ENCODE peak calls at places on chromosomes 7 and 10, in six cellular contexts. D, U, I, C, V and P are unnamed samples. For H3K4me1 and H3K27me3, the result is how much of the 10 kb centered on the place peaks cover.

GRCh38 chr10:24642921-24643678 is 80.6 kb downstream of the ARHGAP21 start:
- DNase-seq in U (peak), V (no peak), I (no peak), C (no peak), D (peak), P (no peak)

GRCh38 chr10:50908366-50908765 is 22.9 kb upstream of the A1CF start:
- DNase-seq in C (no peak), V (no peak), I (no peak), U (no peak), D (no peak), P (no peak)

GRCh38 chr7:48680996-48681395 is 243.4 kb upstream of the CDC14C start:
- DNase-seq in V (no peak), D (no peak), I (no peak), C (no peak), U (no peak), P (no peak)

GRCh38 chr7:31776616-31777015 is 89.6 kb downstream of the PPP1R17 start:
- DNase-seq in I (no peak), C (no peak), D (no peak), U (no peak), V (no peak), P (no peak)

GRCh38 chr7:31687024-31687423 is at the start of gene PPP1R17:
- DNase-seq in I (no peak), U (no peak), C (no peak), V (peak), D (no peak), P (no peak)

GRCh38 chr10:54585572-54585971 is 215.5 kb downstream of the PCDH15 start:
- DNase-seq in U (no peak), I (no peak), C (no peak), V (no peak), D (no peak), P (no peak)

GRCh38 chr10:113290137-113290536 is 262.7 kb upstream of the HABP2 start:
- DNase-seq in U (no peak), I (no peak), D (no peak), V (no peak), C (no peak), P (no peak)

GRCh38 chr7:41956712-41957111 is 253.8 kb upstream of the INHBA start:
- DNase-seq in U (no peak), V (no peak), C (no peak), I (no peak), D (no peak), P (no peak)

GRCh38 chr10:79007843-79008319 is 60.9 kb upstream of the ZMIZ1 start:
- DNase-seq in U (no peak), I (no peak), V (peak), C (no peak), D (no peak), P (no peak)

GRCh38 chr7:36192050-36192824 is 39.2 kb downstream of the EEPD1 start:
- DNase-seq in V (peak), D (no peak), C (no peak), I (no peak), U (no peak), P (peak)

GRCh38 chr10:89338717-89339116 is 10.9 kb downstream of the IFIT3 start:
- DNase-seq in D (no peak), C (no peak), I (no peak), U (no peak), V (no peak), P (no peak)

GRCh38 chr10:65294329-65294728 is 1631.5 kb upstream of the LRRTM3 start:
- DNase-seq in U (no peak), C (no peak), I (no peak), D (no peak), V (no peak), P (no peak)

GRCh38 chr7:151416921-151417320 is 7.1 kb upstream of the WDR86 start:
- DNase-seq in C (no peak), U (no peak), V (peak), I (no peak), D (no peak), P (no peak)

GRCh38 chr10:96986200-96986856 is 154.2 kb downstream of the LCOR start:
- DNase-seq in I (no peak), U (no peak), V (no peak), D (no peak), C (no peak), P (no peak)

DNA sequence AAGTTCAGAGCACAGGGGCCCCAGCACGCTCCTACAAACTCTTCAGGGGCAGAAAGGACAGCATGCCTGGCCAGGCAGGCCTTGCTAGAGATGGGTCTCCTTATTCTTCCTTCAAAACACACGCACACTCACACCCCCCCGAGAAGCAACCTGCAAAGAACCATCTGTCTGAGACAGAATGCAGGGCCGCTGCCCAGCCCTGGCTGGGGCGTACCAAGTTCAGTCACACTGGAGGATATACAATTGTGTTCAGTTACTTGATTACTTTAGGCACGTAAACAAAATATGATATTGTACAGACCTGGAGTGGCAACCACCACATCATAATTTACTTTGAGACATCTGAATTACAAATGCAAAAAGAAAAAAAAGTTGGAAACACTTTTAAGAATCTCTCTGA is 5.7 kb downstream of the FAM53B start:
- DNase-seq in I (no peak), D (no peak), C (no peak), U (no peak), V (no peak), P (no peak)
- H3K4me1 ChIP-seq in I (half or more), D (under half), C (half or more), U (under half), V (half or more), P (half or more)

GRCh38 chr10:22340362-22341189 is 4.7 kb upstream of the SPAG6 start:
- DNase-seq in I (peak), V (peak), C (peak), D (peak), U (peak), P (peak)
- H3K27me3 ChIP-seq in I (half or more), V (under half), C (under half), D (under half), U (under half), P (under half)

GRCh38 chr10:67782556-67782955 is 55.4 kb downstream of the DNAJC12 start:
- DNase-seq in U (no peak), V (no peak), D (no peak), C (no peak), I (no peak), P (no peak)

GRCh38 chr10:67780759-67781538 is 57.0 kb downstream of the DNAJC12 start:
- DNase-seq in C (no peak), I (no peak), D (no peak), U (no peak), V (no peak), P (no peak)

GRCh38 chr10:67785098-67785497 is 52.9 kb downstream of the DNAJC12 start:
- DNase-seq in I (no peak), V (no peak), U (no peak), D (no peak), C (no peak), P (no peak)

GRCh38 chr10:67784584-67784983 is 53.4 kb downstream of the DNAJC12 start:
- DNase-seq in I (no peak), V (no peak), C (no peak), D (no peak), U (no peak), P (no peak)

GRCh38 chr10:67783576-67784294 is 54.3 kb downstream of the DNAJC12 start:
- DNase-seq in C (no peak), D (no peak), U (no peak), I (no peak), V (no peak), P (no peak)
- H3K27ac ChIP-seq in C (no peak), D (no peak), U (no peak), I (no peak), V (no peak), P (no peak)

GRCh38 chr7:116438274-116438673 is 61.3 kb upstream of the CAV2 start:
- DNase-seq in I (no peak), D (no peak), C (peak), U (no peak), V (no peak), P (no peak)
- H3K4me1 ChIP-seq in I (under half), D (under half), C (under half), U (half or more), V (under half), P (under half)

GRCh38 chr10:101123815-101124617 is 7.1 kb upstream of the TLX1 start:
- DNase-seq in V (no peak), C (no peak), D (no peak), U (no peak), I (no peak), P (no peak)
- H3K27me3 ChIP-seq in V (under half), C (under half), D (under half), U (under half), I (under half), P (under half)

DNA sequence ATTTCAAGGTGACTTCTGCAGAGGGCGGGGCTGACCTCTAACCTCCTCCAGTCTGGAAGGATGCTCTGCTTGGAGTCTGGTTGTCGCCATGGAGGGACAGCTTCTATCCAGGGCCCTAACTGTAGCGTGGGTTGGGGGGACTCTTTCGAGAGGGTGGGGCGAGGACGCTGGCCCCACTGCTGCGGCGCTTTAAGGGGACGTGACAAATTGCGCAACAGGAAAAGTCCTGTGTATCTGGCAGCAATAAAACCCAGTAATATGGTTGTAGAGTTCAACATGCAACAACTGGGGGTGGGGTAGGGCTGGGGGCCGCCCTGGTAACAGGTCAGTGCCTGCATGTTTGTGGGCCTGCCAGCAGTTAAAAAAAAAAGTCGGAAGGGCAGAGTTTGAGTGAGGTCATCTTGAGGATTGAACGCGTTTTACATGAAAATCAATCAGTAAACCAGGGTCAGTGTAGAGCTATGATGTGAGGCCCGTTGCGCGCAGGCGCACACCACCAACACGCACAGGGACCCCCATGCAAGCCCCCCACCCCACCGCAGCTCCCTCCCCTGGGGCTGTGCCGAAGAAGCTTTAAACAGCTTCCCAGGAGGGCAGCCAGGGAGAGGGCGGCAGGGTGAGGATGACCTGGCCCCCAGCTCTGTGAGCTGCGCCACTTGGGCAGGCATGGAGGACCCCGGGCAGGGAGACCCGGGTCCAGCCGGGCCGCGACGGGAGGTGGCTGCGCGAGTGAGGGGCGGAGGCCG is 4.3 kb downstream of the SHH start:
- DNase-seq in C (no peak), D (no peak), U (no peak), V (no peak), I (no peak), P (no peak)
- H3K27ac ChIP-seq in C (peak), D (no peak), U (no peak), V (no peak), I (no peak), P (no peak)